ENCODE peak calls at places on chromosome 1, in seven cellular contexts. S is sigmoid colon; D is effector memory CD4-positive, alpha-beta T cell; B is activated gamma-delta T cell treated with Interleukin-2 at 50 U/mL for 16 hours; M is H9; G is mammary epithelial cell; U is cardiac fibroblast. F is an unnamed sample.

GRCh38 chr1:161721738-161722343 is 497 bp downstream of the FCRLB start:
- DNase-seq in B (no peak), U (peak), G (peak), S (no peak), D (no peak), M (no peak), F (peak)

GRCh38 chr1:78339490-78339889 is 151.3 kb upstream of the PTGFR start:
- DNase-seq in B (no peak), U (peak), D (no peak), G (peak), M (no peak), S (no peak), F (peak)

GRCh38 chr1:41496080-41497055 is 11.9 kb upstream of the EDN2 start:
- DNase-seq in D (no peak), B (no peak), U (peak), G (peak), M (peak), S (peak), F (peak)

GRCh38 chr1:201028473-201028889 is 5.0 kb upstream of the KIF21B start:
- DNase-seq in S (no peak), U (peak), M (no peak), D (no peak), G (no peak), B (no peak), F (peak)

GRCh38 chr1:84255586-84255985 is 45.9 kb upstream of the SAMD13 start:
- DNase-seq in M (no peak), B (no peak), G (no peak), U (no peak), S (no peak), D (no peak), F (no peak)

GRCh38 chr1:220300442-220301121 is 28.3 kb upstream of the RAB3GAP2 start:
- DNase-seq in D (no peak), S (peak), G (peak), M (peak), B (no peak), U (peak), F (peak)

GRCh38 chr1:29828526-29829447 is 592.5 kb downstream of the PTPRU start:
- DNase-seq in M (no peak), G (no peak), D (no peak), U (no peak), B (no peak), S (no peak), F (no peak)

GRCh38 chr1:169309178-169310166 is 58.1 kb downstream of the NME7 start:
- DNase-seq in S (no peak), D (no peak), B (no peak), U (no peak), M (no peak), G (no peak), F (no peak)

GRCh38 chr1:2985121-2985561 is 36.1 kb upstream of the ACTRT2 start:
- DNase-seq in U (no peak), G (no peak), S (peak), D (no peak), B (peak), M (no peak), F (no peak)

GRCh38 chr1:161175771-161176453 is 1.4 kb downstream of the B4GALT3 start:
- DNase-seq in M (no peak), D (no peak), S (no peak), B (no peak), U (no peak), G (no peak), F (no peak)

GRCh38 chr1:27618341-27619067 is 14.6 kb upstream of the AHDC1 start:
- DNase-seq in U (no peak), D (no peak), G (no peak), S (no peak), B (peak), M (no peak), F (no peak)

GRCh38 chr1:151282883-151283725 is 1.0 kb downstream of the ZNF687 start:
- DNase-seq in M (no peak), B (no peak), U (no peak), S (peak), G (peak), D (no peak), F (no peak)